ENCODE peak calls at places on chromosomes 12 and 14, in ten cellular contexts. T, K, M, B, Q, O, A, S, Z and F are unnamed samples.

GRCh38 chr14:28294834-28295440 is 471.6 kb upstream of the FOXG1 start:
- DNase-seq in T (peak; percentile 27), K (no peak), M (no peak), B (no peak), Q (no peak), O (no peak), A (no peak), S (no peak), Z (no peak), F (no peak)

GRCh38 chr12:47080725-47081502 is 1.2 kb upstream of the AMIGO2 start:
- DNase-seq in T (no peak), K (peak; percentile 74), M (peak; percentile 50), B (no peak), Q (peak; percentile 72), O (peak; percentile 87), A (peak; percentile 58), S (no peak), Z (peak; percentile 84), F (peak; percentile 41)

GRCh38 chr14:90274808-90275454 is 18.6 kb downstream of the PSMC1 start:
- DNase-seq in T (no peak), K (peak; percentile 20), M (no peak), B (no peak), Q (no peak), O (no peak), A (no peak), S (no peak), Z (no peak), F (no peak)

GRCh38 chr12:6183689-6184441 is 16.3 kb upstream of the CD9 start:
- DNase-seq in T (peak; percentile 68), K (peak; percentile 57), M (peak; percentile 46), B (no peak), Q (no peak), O (peak; percentile 89), A (peak; percentile 81), S (no peak), Z (no peak), F (no peak)

GRCh38 chr14:42323426-42323825 is 716.8 kb downstream of the LRFN5 start:
- DNase-seq in T (no peak), K (no peak), M (no peak), B (no peak), Q (no peak), O (no peak), A (no peak), S (no peak), Z (no peak), F (no peak)

GRCh38 chr14:99601301-99601945 is 2.6 kb downstream of the CCDC85C start:
- DNase-seq in T (peak; percentile 49), K (peak; percentile 74), M (no peak), B (no peak), Q (no peak), O (peak; percentile 83), A (peak; percentile 54), S (no peak), Z (no peak), F (no peak)

GRCh38 chr14:65210118-65210826 is 108.0 kb upstream of the MAX start:
- DNase-seq in T (no peak), K (no peak), M (no peak), B (no peak), Q (no peak), O (no peak), A (no peak), S (no peak), Z (no peak), F (no peak)

GRCh38 chr12:19223695-19224094 is 94.2 kb downstream of the PLEKHA5 start:
- DNase-seq in T (no peak), K (no peak), M (no peak), B (no peak), Q (no peak), O (no peak), A (no peak), S (no peak), Z (no peak), F (no peak)

GRCh38 chr12:54060174-54060974 is 6.7 kb downstream of the HOXC4 start:
- DNase-seq in T (no peak), K (no peak), M (no peak), B (no peak), Q (no peak), O (no peak), A (no peak), S (no peak), Z (no peak), F (no peak)

GRCh38 chr12:57240069-57240921 is 10.7 kb downstream of the STAC3 start:
- DNase-seq in T (no peak), K (peak; percentile 48), M (peak; percentile 52), B (no peak), Q (peak; percentile 55), O (peak; percentile 77), A (peak; percentile 70), S (no peak), Z (no peak), F (no peak)

DNA sequence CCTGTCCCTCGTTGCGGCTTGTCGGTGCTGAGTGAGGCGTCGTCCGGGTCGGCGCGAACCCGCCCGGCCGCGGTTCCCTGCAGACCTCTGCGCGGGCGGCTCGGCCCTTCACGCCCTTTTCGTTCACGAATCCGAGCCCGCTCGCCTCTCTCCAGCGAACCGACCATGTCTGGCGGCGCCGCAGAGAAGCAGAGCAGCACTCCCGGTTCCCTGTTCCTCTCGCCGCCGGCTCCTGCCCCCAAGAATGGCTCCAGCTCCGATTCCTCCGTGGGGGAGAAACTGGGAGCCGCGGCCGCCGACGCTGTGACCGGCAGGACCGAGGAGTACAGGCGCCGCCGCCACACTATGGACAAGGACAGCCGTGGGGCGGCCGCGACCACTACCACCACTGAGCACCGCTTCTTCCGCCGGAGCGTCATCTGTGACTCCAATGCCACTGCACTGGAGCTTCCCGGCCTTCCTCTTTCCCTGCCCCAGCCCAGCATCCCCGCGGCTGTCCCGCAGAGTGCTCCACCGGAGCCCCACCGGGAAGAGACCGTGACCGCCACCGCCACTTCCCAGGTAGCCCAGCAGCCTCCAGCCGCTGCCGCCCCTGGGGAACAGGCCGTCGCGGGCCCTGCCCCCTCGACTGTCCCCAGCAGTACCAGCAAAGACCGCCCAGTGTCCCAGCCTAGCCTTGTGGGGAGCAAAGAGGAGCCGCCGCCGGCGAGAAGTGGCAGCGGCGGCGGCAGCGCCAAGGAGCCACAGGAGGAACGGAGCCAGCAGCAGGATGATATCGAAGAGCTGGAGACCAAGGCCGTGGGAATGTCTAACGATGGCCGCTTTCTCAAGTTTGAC is 1.2 kb downstream of the WNK1 start:
- DNase-seq in T (no peak), K (peak; percentile 61), M (peak; percentile 51), B (no peak), Q (peak; percentile 66), O (peak; percentile 70), A (peak; percentile 63), S (no peak), Z (peak; percentile 83), F (peak; percentile 17)
- TF ChIP-seq POLR2A in T (no peak), K (no peak), M (no peak), B (no peak), Q (no peak), O (no peak), A (peak; percentile 18), S (no peak), Z (no peak), F (no peak)

DNA sequence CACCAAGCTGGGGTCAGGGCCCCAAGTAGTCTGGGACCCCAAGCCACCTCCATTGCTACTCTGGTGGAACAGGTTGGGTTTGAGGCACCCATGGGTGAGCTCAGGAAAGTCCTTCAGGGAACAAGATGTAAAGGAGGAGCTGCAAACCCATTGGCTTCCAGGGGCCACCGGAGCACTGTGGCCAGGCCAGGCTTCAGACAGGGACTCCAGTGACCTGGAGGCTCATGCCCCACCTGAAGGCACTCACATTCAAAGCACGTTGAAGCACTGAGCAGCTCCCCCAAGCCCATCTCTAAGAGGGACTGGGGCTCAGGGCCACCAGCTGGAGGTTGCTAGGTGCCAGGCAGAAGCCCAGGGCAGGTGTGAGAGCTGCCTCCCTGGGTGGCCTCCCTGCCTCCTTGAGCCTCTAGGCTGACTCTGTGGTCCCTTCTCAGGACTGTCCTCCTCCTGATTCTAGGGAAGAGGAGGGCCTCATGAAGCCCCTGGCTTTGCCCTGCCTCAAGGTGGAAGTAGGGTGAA is 49.1 kb downstream of the FAM222A start:
- DNase-seq in T (no peak), K (no peak), M (peak; percentile 20), B (no peak), Q (peak; percentile 21), O (peak; percentile 43), A (no peak), S (no peak), Z (peak; percentile 64), F (no peak)
- TF ChIP-seq EP300 in T (no peak), K (no peak), M (no peak), B (no peak), Q (no peak), O (no peak), A (no peak), S (no peak), Z (no peak), F (no peak)

DNA sequence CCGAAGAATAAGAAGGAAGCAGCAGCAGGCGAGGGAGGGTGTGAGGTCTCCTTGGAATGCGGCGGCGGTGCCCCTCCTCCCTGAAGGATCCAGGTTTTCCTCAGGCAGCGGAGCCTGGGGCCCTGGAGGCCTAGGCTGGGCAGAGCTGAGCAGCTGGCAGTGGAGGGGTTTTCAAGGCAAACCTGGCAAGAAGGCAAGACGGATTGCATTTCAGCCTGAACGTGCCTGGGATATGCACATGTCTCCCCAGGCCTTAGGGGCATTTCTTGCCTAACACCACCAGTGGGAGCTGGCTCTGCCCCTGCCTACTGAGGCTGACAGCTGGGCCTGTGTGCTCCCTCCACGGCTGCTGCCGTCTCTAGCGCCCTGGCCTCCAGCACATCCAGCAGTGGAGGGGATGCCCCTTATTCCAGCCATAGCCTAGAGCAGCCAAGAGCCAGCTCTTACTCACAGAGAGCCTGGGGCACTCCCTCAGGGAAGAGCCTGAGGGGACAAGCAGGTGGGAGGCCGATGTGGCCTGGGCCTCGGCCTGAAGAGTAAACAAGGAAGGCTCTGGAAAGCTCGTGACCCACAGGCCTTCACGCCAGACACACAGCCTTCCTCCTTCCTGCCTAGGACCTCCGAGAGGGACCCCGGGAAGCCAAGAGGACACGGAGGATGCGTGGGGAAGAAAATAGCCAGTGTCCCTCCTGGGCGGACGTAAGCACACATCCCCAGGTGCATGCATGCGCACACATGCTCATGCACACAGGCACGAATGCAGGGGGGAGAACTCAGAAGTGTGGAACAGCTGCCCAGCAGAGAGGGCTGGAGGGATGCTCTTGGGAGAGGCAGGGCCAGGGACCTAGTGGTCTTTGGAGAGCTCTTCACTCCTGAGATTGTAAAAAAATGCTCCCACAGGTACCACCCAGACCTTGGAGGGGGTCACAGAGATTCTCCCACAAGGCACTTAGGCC is 23.0 kb upstream of the EIF2B2 start:
- DNase-seq in T (no peak), K (no peak), M (no peak), B (no peak), Q (no peak), O (no peak), A (no peak), S (no peak), Z (peak; percentile 78), F (no peak)
- TF ChIP-seq CTCF in T (peak; percentile 31), K (no peak), M (no peak), B (no peak), Q (no peak), O (no peak), A (no peak), S (no peak), Z (no peak), F (no peak)

DNA sequence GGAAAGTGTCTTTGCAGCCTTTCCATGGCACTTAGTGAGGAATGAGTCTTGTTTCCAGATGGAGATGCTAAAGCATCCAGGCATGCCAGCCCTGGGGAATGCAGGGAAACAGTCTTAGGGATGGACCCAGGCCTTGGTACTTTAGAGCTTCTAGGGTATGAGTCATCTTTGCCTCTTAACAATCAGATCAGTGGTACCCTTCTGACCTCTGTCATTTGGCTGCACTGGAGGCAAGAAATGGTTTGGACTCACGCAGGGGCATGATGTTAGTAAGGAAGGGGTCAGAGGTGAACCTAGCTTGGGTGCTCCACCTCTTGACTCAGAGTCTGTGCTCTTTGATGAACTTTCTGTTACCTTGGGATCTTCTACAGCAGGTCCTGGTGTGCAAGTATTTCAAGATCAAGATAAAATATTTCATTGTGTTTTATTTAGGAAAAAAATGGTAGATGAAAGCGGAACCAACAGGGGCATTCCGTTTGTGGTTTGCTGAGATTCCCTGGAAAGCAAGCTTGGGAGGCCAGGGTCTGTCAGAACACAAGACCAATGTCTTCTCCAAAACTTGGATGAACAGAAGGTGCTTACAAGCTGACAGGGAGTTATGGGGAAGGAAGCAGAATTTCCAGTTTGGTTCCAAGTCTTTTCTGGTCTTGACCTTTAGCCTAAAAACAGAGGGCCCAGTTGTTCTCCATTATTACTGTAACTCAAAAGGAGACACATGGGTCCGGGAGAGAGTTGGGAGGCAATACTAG is 216.2 kb downstream of the ZFP36L1 start:
- DNase-seq in T (peak; percentile 52), K (no peak), M (no peak), B (peak; percentile 81), Q (no peak), O (no peak), A (no peak), S (no peak), Z (no peak), F (no peak)
- TF ChIP-seq POLR2A in T (no peak), K (no peak), M (no peak), B (no peak), Q (no peak), O (no peak), A (no peak), S (no peak), Z (no peak), F (no peak)